ENCODE peak calls at places on chromosomes 11 and 22, in seven cellular contexts. E, H, N, G, D, X and B are unnamed samples.
A peak's percentile ranks its signal among the peaks of the same experiment; 100 is the strongest.

GRCh38 chr11:119664063-119664572 is 64.9 kb downstream of the NECTIN1 start:
- DNase-seq in X (peak; percentile 72), G (no peak), H (no peak), E (no peak), N (peak; percentile 61), D (peak; percentile 26), B (no peak)

GRCh38 chr22:49788492-49788891 is 39.2 kb downstream of the BRD1 start:
- DNase-seq in N (no peak), X (no peak), D (peak; percentile 21), G (no peak), H (no peak), E (peak; percentile 47), B (no peak)

GRCh38 chr11:90234977-90235376 is 12.1 kb upstream of the CHORDC1 start:
- DNase-seq in X (no peak), G (no peak), D (no peak), H (no peak), N (no peak), E (no peak), B (no peak)

GRCh38 chr11:44615913-44616806 is 50.7 kb downstream of the CD82 start:
- DNase-seq in D (no peak), H (no peak), G (no peak), X (no peak), N (no peak), E (no peak), B (no peak)

GRCh38 chr22:46376096-46376495 is 40.6 kb downstream of the TRMU start:
- DNase-seq in H (no peak), N (no peak), G (no peak), X (no peak), E (no peak), D (no peak), B (no peak)

GRCh38 chr11:72394456-72394855 is 39.9 kb downstream of the CLPB start:
- DNase-seq in N (no peak), E (no peak), G (no peak), X (no peak), H (no peak), D (no peak), B (no peak)

GRCh38 chr22:27317156-27317555 is 484.4 kb downstream of the MN1 start:
- DNase-seq in H (no peak), N (no peak), X (no peak), D (no peak), G (no peak), E (peak; percentile 23), B (no peak)

GRCh38 chr11:66958232-66958955 is at the start of gene PC:
- DNase-seq in H (peak; percentile 99), E (peak; percentile 100), D (peak; percentile 100), X (peak; percentile 99), N (peak; percentile 100), G (peak; percentile 88), B (peak; percentile 99)

GRCh38 chr11:66856496-66857233 is at the start of gene LRFN4:
- DNase-seq in H (peak; percentile 39), G (no peak), E (no peak), N (peak; percentile 61), D (no peak), X (peak; percentile 77), B (no peak)

GRCh38 chr22:49936973-49937757 is 18.7 kb downstream of the CRELD2 start:
- DNase-seq in X (no peak), D (no peak), E (no peak), G (no peak), N (no peak), H (no peak), B (no peak)